ENCODE peak calls at places on chromosomes 12 and 14, in five cellular contexts. U is A549, C is IMR-90, A is neural progenitor cell, T is mammary epithelial cell. W is an unnamed sample.

GRCh38 chr12:52080403-52081201 is 1.1 kb downstream of the SMIM41 start:
- DNase-seq in U (no peak), C (no peak), A (no peak), T (no peak), W (no peak)

GRCh38 chr14:61609143-61609851 is 86.0 kb upstream of the HIF1A start:
- DNase-seq in U (no peak), C (peak; percentile 66), A (peak; percentile 79), T (peak; percentile 50), W (no peak)

GRCh38 chr14:52073251-52073650 is 4.4 kb upstream of the NID2 start:
- DNase-seq in U (no peak), C (peak; percentile 34), A (no peak), T (no peak), W (no peak)

GRCh38 chr14:39169541-39169900 is 612 bp downstream of the TRAPPC6B start:
- DNase-seq in U (no peak), C (no peak), A (no peak), T (peak; percentile 39), W (no peak)

GRCh38 chr12:100375023-100375737 is 18.3 kb downstream of the SLC17A8 start:
- DNase-seq in U (no peak), C (peak; percentile 16), A (peak; percentile 33), T (no peak), W (peak; percentile 22)

GRCh38 chr12:69688021-69688420 is 11.1 kb downstream of the BEST3 start:
- DNase-seq in U (no peak), C (peak; percentile 27), A (peak; percentile 17), T (peak; percentile 24), W (no peak)

GRCh38 chr14:64844272-64844671 is 35.4 kb downstream of the SPTB start:
- DNase-seq in U (no peak), C (no peak), A (no peak), T (no peak), W (no peak)

GRCh38 chr12:130791699-130792098 is 47.4 kb downstream of the STX2 start:
- DNase-seq in U (no peak), C (no peak), A (no peak), T (no peak), W (no peak)

GRCh38 chr12:79140711-79141110 is 276.1 kb downstream of the SYT1 start:
- DNase-seq in U (no peak), C (no peak), A (no peak), T (no peak), W (no peak)

GRCh38 chr14:95319312-95320075 is at the start of gene CLMN:
- DNase-seq in U (peak; percentile 47), C (peak; percentile 4), A (peak; percentile 85), T (peak; percentile 52), W (no peak)

GRCh38 chr14:92549853-92550244 is 36.3 kb downstream of the RIN3 start:
- DNase-seq in U (no peak), C (peak; percentile 16), A (no peak), T (no peak), W (no peak)

GRCh38 chr12:123010681-123011080 is 30.2 kb downstream of the ARL6IP4 start:
- DNase-seq in U (no peak), C (no peak), A (peak; percentile 27), T (no peak), W (no peak)
- TF ChIP-seq CTCF in U (no peak), C (no peak), A (no peak), T (no peak), W (no peak)

DNA sequence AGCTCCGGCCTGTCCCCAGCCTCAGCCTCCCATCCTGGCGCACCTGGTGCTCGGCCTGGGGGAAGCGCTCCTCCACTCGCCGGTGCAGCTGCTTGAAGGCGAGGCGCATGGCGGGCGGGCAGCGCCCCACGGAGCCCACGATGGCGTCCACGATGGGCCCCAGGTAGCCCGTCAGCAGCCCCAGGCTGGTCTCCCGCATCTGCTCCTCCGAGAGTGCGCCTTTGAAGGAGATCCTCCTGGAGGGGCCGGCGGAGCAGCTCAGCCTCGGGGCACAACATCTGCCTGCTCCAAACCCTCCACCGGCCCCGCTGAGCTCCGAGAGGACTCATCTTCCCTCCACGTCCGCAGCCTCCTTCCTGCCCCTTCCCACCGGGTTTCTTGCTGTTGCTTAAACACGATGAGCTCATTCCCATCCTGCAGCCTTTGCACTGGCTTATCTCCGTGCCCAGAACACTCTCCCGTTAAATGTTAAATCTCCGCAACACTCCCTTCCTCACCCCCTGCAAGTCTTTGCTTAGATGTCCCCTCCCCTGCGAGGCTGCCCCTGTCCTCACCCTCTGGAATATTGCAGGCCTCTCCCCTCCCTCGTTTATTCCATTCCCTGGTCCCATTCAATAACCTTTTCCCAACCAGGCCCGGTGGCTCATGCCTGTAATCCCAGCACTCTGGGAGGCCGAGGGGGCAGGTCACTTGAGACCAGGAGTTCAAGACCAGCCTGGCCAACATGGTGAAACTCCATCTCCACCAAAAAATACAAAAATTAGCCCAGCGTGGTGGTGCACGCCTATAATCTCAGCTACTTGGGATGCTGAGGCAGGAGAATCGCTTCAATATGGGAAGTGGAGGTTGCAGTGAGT is 23.3 kb downstream of the RASAL1 start:
- DNase-seq in U (no peak), C (no peak), A (no peak), T (no peak), W (no peak)
- H3K27ac ChIP-seq in U (no peak overlapping the region), C (no peak overlapping the region), A (no peak overlapping the region), T (no peak overlapping the region), W (no peak overlapping the region)

GRCh38 chr14:55074662-55075061 is 23.2 kb downstream of the MAPK1IP1L start:
- DNase-seq in U (no peak), C (peak; percentile 60), A (no peak), T (no peak), W (no peak)
- H3K4me3 ChIP-seq in U (no peak overlapping the region), C (peak overlapping the region; percentile 8), A (no peak overlapping the region), T (no peak overlapping the region), W (no peak overlapping the region)

GRCh38 chr14:29169408-29169807 is 402.8 kb downstream of the FOXG1 start:
- DNase-seq in U (no peak), C (no peak), A (no peak), T (no peak), W (no peak)

GRCh38 chr14:29168149-29168548 is 401.6 kb downstream of the FOXG1 start:
- DNase-seq in U (no peak), C (no peak), A (no peak), T (no peak), W (no peak)

GRCh38 chr14:29163109-29163508 is 396.5 kb downstream of the FOXG1 start:
- DNase-seq in U (no peak), C (no peak), A (no peak), T (no peak), W (no peak)

DNA sequence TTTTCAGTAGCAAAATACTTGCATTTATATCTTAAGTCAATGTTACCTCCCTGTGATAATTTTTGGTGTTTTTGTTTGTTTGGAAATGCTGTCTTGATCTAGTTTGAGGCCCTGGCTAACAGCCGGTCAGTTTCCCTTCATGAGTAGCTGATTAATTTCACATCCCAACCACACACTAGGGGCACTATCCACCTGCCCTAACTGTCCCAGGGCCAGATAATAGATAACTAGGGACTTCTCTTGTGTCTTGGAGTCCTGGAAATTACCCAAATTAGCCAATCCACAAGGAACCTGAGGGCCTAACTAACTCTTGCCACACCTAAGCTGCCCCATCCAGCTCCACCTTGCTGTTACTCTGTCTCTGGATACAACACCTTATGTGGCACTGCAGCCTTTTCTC is 399.9 kb downstream of the FOXG1 start:
- DNase-seq in U (no peak), C (no peak), A (no peak), T (no peak), W (no peak)
- TF ChIP-seq CTCF in U (no peak), C (no peak), A (peak; percentile 25), T (no peak), W (no peak)

GRCh38 chr12:122977655-122978392 is 2.7 kb upstream of the ARL6IP4 start:
- DNase-seq in U (no peak), C (no peak), A (no peak), T (no peak), W (no peak)

GRCh38 chr12:122979908-122980191 is 631 bp upstream of the ARL6IP4 start:
- DNase-seq in U (no peak), C (no peak), A (peak; percentile 34), T (peak; percentile 16), W (no peak)

GRCh38 chr12:122980192-122981035 is at the start of gene ARL6IP4:
- DNase-seq in U (peak; percentile 76), C (peak; percentile 54), A (peak; percentile 80), T (peak; percentile 68), W (no peak)

GRCh38 chr12:122978507-122978955 is 1.9 kb upstream of the ARL6IP4 start:
- DNase-seq in U (no peak), C (no peak), A (no peak), T (no peak), W (no peak)

GRCh38 chr12:122979001-122979907 is 1.2 kb upstream of the ARL6IP4 start:
- DNase-seq in U (no peak), C (no peak), A (no peak), T (no peak), W (no peak)
- H3K27ac ChIP-seq in U (peak overlapping the region; percentile 92), C (peak overlapping the region; percentile 89), A (no peak overlapping the region), T (no peak overlapping the region), W (no peak overlapping the region)

W was measured in gastrocnemius medialis.